ENCODE peak calls at places on chromosomes 2 and 18, in nine cellular contexts. J is ovary; M is activated CD4-positive, alpha-beta T cell treated with anti-CD3 and anti-CD28 coated beads, Interleukin-2, amount 10 ng/mL, durations not matched to agents 7 days and 5 days; P is HS-27A; D is LNCaP clone FGC; H is sigmoid colon; G is iris pigment epithelial cell; S is glomerular endothelial cell; A is hypothalamus. K is an unnamed sample.

GRCh38 chr2:9156483-9156882 is 50.1 kb upstream of the ASAP2 start:
- DNase-seq in M (no peak), J (no peak), A (no peak), H (no peak), G (no peak), P (no peak), S (no peak), D (no peak), K (no peak)

GRCh38 chr2:235666240-235666781 is 172.5 kb downstream of the AGAP1 start:
- DNase-seq in M (no peak), P (no peak), J (no peak), D (peak), S (peak), G (peak), H (peak), A (peak), K (no peak)

GRCh38 chr2:44707945-44708645 is 233.4 kb upstream of the SIX3 start:
- DNase-seq in J (no peak), M (no peak), A (no peak), P (no peak), S (no peak), H (no peak), G (no peak), D (no peak), K (no peak)

GRCh38 chr2:15780912-15781574 is 159.3 kb upstream of the MYCN start:
- DNase-seq in H (no peak), A (no peak), M (no peak), J (no peak), G (no peak), D (no peak), S (no peak), P (no peak), K (no peak)

GRCh38 chr18:2173464-2173863 is 397.8 kb downstream of the METTL4 start:
- DNase-seq in A (no peak), J (no peak), G (peak), D (no peak), M (no peak), H (no peak), S (no peak), P (peak), K (no peak)

GRCh38 chr2:174691203-174691779 is 73.0 kb downstream of the CHRNA1 start:
- DNase-seq in M (no peak), J (no peak), S (no peak), D (no peak), H (no peak), P (no peak), G (no peak), A (no peak), K (no peak)

GRCh38 chr2:46171441-46171953 is 125.7 kb upstream of the EPAS1 start:
- DNase-seq in A (no peak), G (peak), S (no peak), H (no peak), D (no peak), P (no peak), J (no peak), M (no peak), K (peak)

GRCh38 chr2:196234672-196235071 is 63.3 kb upstream of the STK17B start:
- DNase-seq in A (no peak), M (peak), H (no peak), P (no peak), D (no peak), J (no peak), G (peak), S (no peak), K (no peak)

GRCh38 chr2:134002391-134002790 is 251.5 kb upstream of the MGAT5 start:
- DNase-seq in A (no peak), S (no peak), D (no peak), M (no peak), H (no peak), P (no peak), J (no peak), G (no peak), K (no peak)

GRCh38 chr2:5497874-5498273 is 194.3 kb upstream of the SOX11 start:
- DNase-seq in H (no peak), S (no peak), J (no peak), A (no peak), G (no peak), D (no peak), M (no peak), P (no peak), K (no peak)

GRCh38 chr18:44884446-44884845 is 203.8 kb downstream of the SETBP1 start:
- DNase-seq in P (no peak), M (no peak), S (no peak), G (no peak), H (no peak), J (no peak), D (no peak), A (no peak), K (no peak)

GRCh38 chr2:132652501-132652900 is 17.5 kb downstream of the LYPD1 start:
- DNase-seq in M (no peak), P (no peak), S (no peak), G (no peak), J (no peak), A (no peak), H (no peak), D (no peak), K (no peak)

GRCh38 chr2:137706786-137707613 is 257.3 kb upstream of the HNMT start:
- DNase-seq in H (peak), G (peak), P (no peak), A (no peak), S (no peak), J (no peak), M (no peak), D (no peak), K (peak)

GRCh38 chr2:105775809-105776559 is 31.3 kb downstream of the NCK2 start:
- DNase-seq in A (no peak), J (no peak), H (no peak), S (no peak), D (no peak), P (no peak), G (no peak), M (peak), K (no peak)

GRCh38 chr2:119383410-119384140 is 16.8 kb downstream of the DBI start:
- DNase-seq in P (no peak), A (no peak), G (no peak), S (no peak), D (peak), M (no peak), H (no peak), J (no peak), K (no peak)

GRCh38 chr18:23588836-23589560 is 2.7 kb upstream of the NPC1 start:
- DNase-seq in H (no peak), A (no peak), D (no peak), P (peak), J (no peak), S (no peak), M (no peak), G (no peak), K (no peak)

GRCh38 chr2:79750321-79750720 is 237.5 kb downstream of the CTNNA2 start:
- DNase-seq in G (no peak), D (no peak), J (no peak), S (no peak), P (no peak), M (no peak), H (no peak), A (no peak), K (no peak)

GRCh38 chr18:44818148-44818547 is 137.5 kb downstream of the SETBP1 start:
- DNase-seq in H (no peak), J (no peak), D (no peak), M (no peak), G (no peak), A (no peak), P (no peak), S (no peak), K (no peak)

GRCh38 chr2:62007555-62007954 is 102.1 kb downstream of the COMMD1 start:
- DNase-seq in G (no peak), J (no peak), H (no peak), D (no peak), P (no peak), S (no peak), A (no peak), M (no peak), K (no peak)

GRCh38 chr2:222451270-222451674 is 26.9 kb downstream of the SGPP2 start:
- DNase-seq in H (no peak), S (no peak), A (no peak), G (no peak), P (no peak), J (no peak), D (no peak), M (no peak), K (no peak)

GRCh38 chr2:160279813-160280465 is 79.9 kb upstream of the ITGB6 start:
- DNase-seq in M (no peak), P (no peak), S (no peak), G (peak), J (no peak), A (no peak), D (no peak), H (no peak), K (no peak)

GRCh38 chr2:225030089-225030653 is 12.1 kb downstream of the DOCK10 start:
- DNase-seq in P (no peak), S (no peak), M (no peak), J (no peak), A (no peak), G (no peak), D (no peak), H (no peak), K (no peak)

GRCh38 chr2:176085120-176085788 is 1.5 kb upstream of the EVX2 start:
- DNase-seq in P (no peak), H (no peak), J (no peak), M (no peak), D (no peak), G (no peak), A (no peak), S (no peak), K (no peak)

GRCh38 chr2:23312996-23313606 is 71.9 kb upstream of the KLHL29 start:
- DNase-seq in A (no peak), S (no peak), H (no peak), D (no peak), P (no peak), M (peak), G (peak), J (no peak), K (no peak)

K was measured in dorsolateral prefrontal cortex.